ENCODE peak calls at places on chromosome 19, in nine cellular contexts. One of them, this sample, is unnamed.

GRCh38 chr19:11535792-11536595 is 2.7 kb upstream of the CNN1 start:
- DNase-seq in germinal center: peak
- DNase-seq in Caco-2: peak
- DNase-seq in hepatic stellate cell: peak
- DNase-seq in activated CD4-positive, alpha-beta T cell treated with anti-CD3 and anti-CD28 coated beads for 1 hour: peak
- DNase-seq in coronary artery: peak
- DNase-seq in dorsolateral prefrontal cortex: peak
- DNase-seq in T-helper 2 cell: peak
- DNase-seq in NCI-H1930: peak
- DNase-seq in this sample: peak

GRCh38 chr19:39408392-39409206 is 2.0 kb downstream of the ZFP36 start:
- DNase-seq in germinal center: no peak
- DNase-seq in Caco-2: no peak
- DNase-seq in hepatic stellate cell: no peak
- DNase-seq in activated CD4-positive, alpha-beta T cell treated with anti-CD3 and anti-CD28 coated beads for 1 hour: peak
- DNase-seq in coronary artery: no peak
- DNase-seq in dorsolateral prefrontal cortex: no peak
- DNase-seq in T-helper 2 cell: peak
- DNase-seq in NCI-H1930: no peak
- DNase-seq in this sample: peak

GRCh38 chr19:7366701-7367420 is 18.1 kb downstream of the ARHGEF18 start:
- DNase-seq in germinal center: peak
- DNase-seq in Caco-2: peak
- DNase-seq in hepatic stellate cell: no peak
- DNase-seq in activated CD4-positive, alpha-beta T cell treated with anti-CD3 and anti-CD28 coated beads for 1 hour: no peak
- DNase-seq in coronary artery: no peak
- DNase-seq in dorsolateral prefrontal cortex: no peak
- DNase-seq in T-helper 2 cell: peak
- DNase-seq in NCI-H1930: no peak
- DNase-seq in this sample: peak

GRCh38 chr19:31881988-31882387 is 463.4 kb upstream of the ZNF507 start:
- DNase-seq in germinal center: no peak
- DNase-seq in Caco-2: no peak
- DNase-seq in hepatic stellate cell: no peak
- DNase-seq in activated CD4-positive, alpha-beta T cell treated with anti-CD3 and anti-CD28 coated beads for 1 hour: no peak
- DNase-seq in coronary artery: no peak
- DNase-seq in dorsolateral prefrontal cortex: no peak
- DNase-seq in T-helper 2 cell: no peak
- DNase-seq in NCI-H1930: no peak
- DNase-seq in this sample: no peak

GRCh38 chr19:18194554-18195238 is 1.7 kb downstream of the MPV17L2 start:
- DNase-seq in germinal center: peak
- DNase-seq in Caco-2: no peak
- DNase-seq in hepatic stellate cell: peak
- DNase-seq in activated CD4-positive, alpha-beta T cell treated with anti-CD3 and anti-CD28 coated beads for 1 hour: no peak
- DNase-seq in coronary artery: no peak
- DNase-seq in dorsolateral prefrontal cortex: no peak
- DNase-seq in T-helper 2 cell: peak
- DNase-seq in NCI-H1930: no peak
- DNase-seq in this sample: peak

GRCh38 chr19:49840321-49840720 is 10.6 kb upstream of the PTOV1 start:
- DNase-seq in germinal center: no peak
- DNase-seq in Caco-2: no peak
- DNase-seq in hepatic stellate cell: no peak
- DNase-seq in activated CD4-positive, alpha-beta T cell treated with anti-CD3 and anti-CD28 coated beads for 1 hour: no peak
- DNase-seq in coronary artery: no peak
- DNase-seq in dorsolateral prefrontal cortex: no peak
- DNase-seq in T-helper 2 cell: no peak
- DNase-seq in NCI-H1930: no peak
- DNase-seq in this sample: no peak

GRCh38 chr19:10808937-10809655 is 26.9 kb downstream of the TMED1 start:
- DNase-seq in germinal center: no peak
- DNase-seq in Caco-2: no peak
- DNase-seq in hepatic stellate cell: no peak
- DNase-seq in activated CD4-positive, alpha-beta T cell treated with anti-CD3 and anti-CD28 coated beads for 1 hour: no peak
- DNase-seq in coronary artery: no peak
- DNase-seq in dorsolateral prefrontal cortex: no peak
- DNase-seq in T-helper 2 cell: peak
- DNase-seq in NCI-H1930: no peak
- DNase-seq in this sample: no peak

GRCh38 chr19:3919793-3920192 is 13.1 kb upstream of the NMRK2 start:
- DNase-seq in germinal center: no peak
- DNase-seq in Caco-2: no peak
- DNase-seq in hepatic stellate cell: no peak
- DNase-seq in activated CD4-positive, alpha-beta T cell treated with anti-CD3 and anti-CD28 coated beads for 1 hour: no peak
- DNase-seq in coronary artery: no peak
- DNase-seq in dorsolateral prefrontal cortex: no peak
- DNase-seq in T-helper 2 cell: no peak
- DNase-seq in NCI-H1930: no peak
- DNase-seq in this sample: no peak

GRCh38 chr19:6433663-6434062 is at the start of gene SLC25A41:
- DNase-seq in germinal center: no peak
- DNase-seq in Caco-2: no peak
- DNase-seq in hepatic stellate cell: no peak
- DNase-seq in activated CD4-positive, alpha-beta T cell treated with anti-CD3 and anti-CD28 coated beads for 1 hour: no peak
- DNase-seq in coronary artery: no peak
- DNase-seq in dorsolateral prefrontal cortex: no peak
- DNase-seq in T-helper 2 cell: no peak
- DNase-seq in NCI-H1930: no peak
- DNase-seq in this sample: no peak

GRCh38 chr19:3516675-3517207 is 10.6 kb downstream of the FZR1 start:
- DNase-seq in germinal center: peak
- DNase-seq in Caco-2: no peak
- DNase-seq in hepatic stellate cell: no peak
- DNase-seq in activated CD4-positive, alpha-beta T cell treated with anti-CD3 and anti-CD28 coated beads for 1 hour: no peak
- DNase-seq in coronary artery: no peak
- DNase-seq in dorsolateral prefrontal cortex: no peak
- DNase-seq in T-helper 2 cell: peak
- DNase-seq in NCI-H1930: no peak
- DNase-seq in this sample: peak

GRCh38 chr19:46828484-46828883 is 22.2 kb downstream of the AP2S1 start:
- DNase-seq in germinal center: no peak
- DNase-seq in Caco-2: no peak
- DNase-seq in hepatic stellate cell: no peak
- DNase-seq in activated CD4-positive, alpha-beta T cell treated with anti-CD3 and anti-CD28 coated beads for 1 hour: peak
- DNase-seq in coronary artery: no peak
- DNase-seq in dorsolateral prefrontal cortex: no peak
- DNase-seq in T-helper 2 cell: no peak
- DNase-seq in NCI-H1930: no peak
- DNase-seq in this sample: no peak

GRCh38 chr19:10093295-10094186 is 7.4 kb downstream of the SHFL start:
- DNase-seq in germinal center: no peak
- DNase-seq in Caco-2: no peak
- DNase-seq in hepatic stellate cell: no peak
- DNase-seq in activated CD4-positive, alpha-beta T cell treated with anti-CD3 and anti-CD28 coated beads for 1 hour: no peak
- DNase-seq in coronary artery: no peak
- DNase-seq in dorsolateral prefrontal cortex: no peak
- DNase-seq in T-helper 2 cell: no peak
- DNase-seq in NCI-H1930: no peak
- DNase-seq in this sample: no peak

GRCh38 chr19:35879770-35880317 is 11.5 kb downstream of the APLP1 start:
- DNase-seq in germinal center: peak
- DNase-seq in Caco-2: peak
- DNase-seq in hepatic stellate cell: peak
- DNase-seq in activated CD4-positive, alpha-beta T cell treated with anti-CD3 and anti-CD28 coated beads for 1 hour: peak
- DNase-seq in coronary artery: peak
- DNase-seq in dorsolateral prefrontal cortex: peak
- DNase-seq in T-helper 2 cell: peak
- DNase-seq in NCI-H1930: no peak
- DNase-seq in this sample: peak

GRCh38 chr19:30685601-30686000 is 313.4 kb downstream of the ZNF536 start:
- DNase-seq in germinal center: no peak
- DNase-seq in Caco-2: no peak
- DNase-seq in hepatic stellate cell: no peak
- DNase-seq in activated CD4-positive, alpha-beta T cell treated with anti-CD3 and anti-CD28 coated beads for 1 hour: no peak
- DNase-seq in coronary artery: no peak
- DNase-seq in dorsolateral prefrontal cortex: no peak
- DNase-seq in T-helper 2 cell: no peak
- DNase-seq in NCI-H1930: no peak
- DNase-seq in this sample: no peak

GRCh38 chr19:53237114-53237777 is 17.4 kb downstream of the ZNF677 start:
- DNase-seq in germinal center: no peak
- DNase-seq in Caco-2: no peak
- DNase-seq in hepatic stellate cell: no peak
- DNase-seq in activated CD4-positive, alpha-beta T cell treated with anti-CD3 and anti-CD28 coated beads for 1 hour: no peak
- DNase-seq in coronary artery: no peak
- DNase-seq in dorsolateral prefrontal cortex: no peak
- DNase-seq in T-helper 2 cell: no peak
- DNase-seq in NCI-H1930: no peak
- DNase-seq in this sample: no peak

GRCh38 chr19:1734328-1734966 is 18.9 kb upstream of the ONECUT3 start:
- DNase-seq in germinal center: no peak
- DNase-seq in Caco-2: no peak
- DNase-seq in hepatic stellate cell: no peak
- DNase-seq in activated CD4-positive, alpha-beta T cell treated with anti-CD3 and anti-CD28 coated beads for 1 hour: no peak
- DNase-seq in coronary artery: no peak
- DNase-seq in dorsolateral prefrontal cortex: no peak
- DNase-seq in T-helper 2 cell: no peak
- DNase-seq in NCI-H1930: no peak
- DNase-seq in this sample: no peak

GRCh38 chr19:1269478-1270167 is 491 bp downstream of the CIRBP start:
- DNase-seq in germinal center: peak
- DNase-seq in Caco-2: peak
- DNase-seq in hepatic stellate cell: peak
- DNase-seq in activated CD4-positive, alpha-beta T cell treated with anti-CD3 and anti-CD28 coated beads for 1 hour: peak
- DNase-seq in coronary artery: peak
- DNase-seq in dorsolateral prefrontal cortex: peak
- DNase-seq in T-helper 2 cell: peak
- DNase-seq in NCI-H1930: peak
- DNase-seq in this sample: peak

GRCh38 chr19:703651-704446 is 4.9 kb upstream of the PALM start:
- DNase-seq in germinal center: peak
- DNase-seq in Caco-2: peak
- DNase-seq in hepatic stellate cell: no peak
- DNase-seq in activated CD4-positive, alpha-beta T cell treated with anti-CD3 and anti-CD28 coated beads for 1 hour: peak
- DNase-seq in coronary artery: no peak
- DNase-seq in dorsolateral prefrontal cortex: no peak
- DNase-seq in T-helper 2 cell: peak
- DNase-seq in NCI-H1930: peak
- DNase-seq in this sample: peak

GRCh38 chr19:39481676-39482075 is 1.0 kb downstream of the TIMM50 start:
- DNase-seq in germinal center: no peak
- DNase-seq in Caco-2: no peak
- DNase-seq in hepatic stellate cell: no peak
- DNase-seq in activated CD4-positive, alpha-beta T cell treated with anti-CD3 and anti-CD28 coated beads for 1 hour: no peak
- DNase-seq in coronary artery: no peak
- DNase-seq in dorsolateral prefrontal cortex: no peak
- DNase-seq in T-helper 2 cell: no peak
- DNase-seq in NCI-H1930: no peak
- DNase-seq in this sample: no peak

GRCh38 chr19:17406039-17406886 is 833 bp upstream of the BST2 start:
- DNase-seq in germinal center: no peak
- DNase-seq in Caco-2: no peak
- DNase-seq in hepatic stellate cell: peak
- DNase-seq in activated CD4-positive, alpha-beta T cell treated with anti-CD3 and anti-CD28 coated beads for 1 hour: no peak
- DNase-seq in coronary artery: no peak
- DNase-seq in dorsolateral prefrontal cortex: peak
- DNase-seq in T-helper 2 cell: peak
- DNase-seq in NCI-H1930: no peak
- DNase-seq in this sample: no peak

GRCh38 chr19:19224150-19224851 is 12.5 kb downstream of the NCAN start:
- DNase-seq in germinal center: no peak
- DNase-seq in Caco-2: no peak
- DNase-seq in hepatic stellate cell: no peak
- DNase-seq in activated CD4-positive, alpha-beta T cell treated with anti-CD3 and anti-CD28 coated beads for 1 hour: no peak
- DNase-seq in coronary artery: no peak
- DNase-seq in dorsolateral prefrontal cortex: no peak
- DNase-seq in T-helper 2 cell: no peak
- DNase-seq in NCI-H1930: no peak
- DNase-seq in this sample: no peak

GRCh38 chr19:19151418-19151817 is 13.1 kb upstream of the TMEM161A start:
- DNase-seq in germinal center: no peak
- DNase-seq in Caco-2: no peak
- DNase-seq in hepatic stellate cell: no peak
- DNase-seq in activated CD4-positive, alpha-beta T cell treated with anti-CD3 and anti-CD28 coated beads for 1 hour: no peak
- DNase-seq in coronary artery: no peak
- DNase-seq in dorsolateral prefrontal cortex: no peak
- DNase-seq in T-helper 2 cell: no peak
- DNase-seq in NCI-H1930: no peak
- DNase-seq in this sample: no peak

GRCh38 chr19:21704320-21704719 is 63.1 kb downstream of the ZNF100 start:
- DNase-seq in germinal center: no peak
- DNase-seq in Caco-2: no peak
- DNase-seq in hepatic stellate cell: no peak
- DNase-seq in activated CD4-positive, alpha-beta T cell treated with anti-CD3 and anti-CD28 coated beads for 1 hour: no peak
- DNase-seq in coronary artery: no peak
- DNase-seq in dorsolateral prefrontal cortex: no peak
- DNase-seq in T-helper 2 cell: no peak
- DNase-seq in NCI-H1930: no peak
- DNase-seq in this sample: no peak

GRCh38 chr19:31316201-31316951 is 32.9 kb downstream of the TSHZ3 start:
- DNase-seq in germinal center: no peak
- DNase-seq in Caco-2: no peak
- DNase-seq in hepatic stellate cell: no peak
- DNase-seq in activated CD4-positive, alpha-beta T cell treated with anti-CD3 and anti-CD28 coated beads for 1 hour: no peak
- DNase-seq in coronary artery: no peak
- DNase-seq in dorsolateral prefrontal cortex: peak
- DNase-seq in T-helper 2 cell: no peak
- DNase-seq in NCI-H1930: no peak
- DNase-seq in this sample: no peak

GRCh38 chr19:40348961-40349507 is 539 bp downstream of the PLD3 start:
- DNase-seq in germinal center: no peak
- DNase-seq in Caco-2: peak
- DNase-seq in hepatic stellate cell: peak
- DNase-seq in activated CD4-positive, alpha-beta T cell treated with anti-CD3 and anti-CD28 coated beads for 1 hour: no peak
- DNase-seq in coronary artery: no peak
- DNase-seq in dorsolateral prefrontal cortex: no peak
- DNase-seq in T-helper 2 cell: peak
- DNase-seq in NCI-H1930: no peak
- DNase-seq in this sample: no peak